ENCODE peak calls at places on chromosomes 16 and 17, in five cellular contexts. J is K562, S is Panc1, H is HL-60, P is transverse colon. O is an unnamed sample.

GRCh38 chr17:34981538-34982241 is 1.4 kb downstream of the LIG3 start:
- DNase-seq in H (peak), P (no peak), S (no peak), J (peak), O (no peak)

GRCh38 chr17:61579961-61580360 is 11.1 kb downstream of the NACA2 start:
- DNase-seq in H (no peak), P (no peak), J (peak), S (no peak), O (peak)

GRCh38 chr16:27238591-27238990 is 30.0 kb downstream of the NSMCE1 start:
- DNase-seq in S (no peak), P (no peak), J (no peak), H (no peak), O (no peak)

GRCh38 chr16:30092373-30093010 is 768 bp upstream of the TBX6 start:
- DNase-seq in S (no peak), P (peak), H (peak), J (peak), O (peak)

GRCh38 chr17:80637286-80637703 is 92.7 kb downstream of the RPTOR start:
- DNase-seq in P (no peak), J (no peak), S (no peak), H (no peak), O (no peak)

GRCh38 chr16:15777533-15778203 is 79.2 kb downstream of the MYH11 start:
- DNase-seq in H (peak), J (peak), P (no peak), S (peak), O (peak)

GRCh38 chr16:53968896-53969295 is 264.9 kb downstream of the FTO start:
- DNase-seq in P (no peak), J (no peak), S (no peak), H (no peak), O (no peak)

GRCh38 chr17:82287849-82288601 is 14.5 kb upstream of the CSNK1D start:
- DNase-seq in S (peak), J (peak), H (peak), P (peak), O (no peak)

GRCh38 chr16:3698941-3699340 is 18.4 kb downstream of the TRAP1 start:
- DNase-seq in S (no peak), J (no peak), H (no peak), P (no peak), O (no peak)

GRCh38 chr17:82200743-82201497 is 11.7 kb downstream of the CCDC57 start:
- DNase-seq in S (no peak), P (no peak), H (no peak), J (peak), O (no peak)

GRCh38 chr17:51229889-51230288 is 30.0 kb downstream of the MBTD1 start:
- DNase-seq in S (no peak), P (no peak), J (no peak), H (no peak), O (no peak)

GRCh38 chr16:66695935-66696668 is 441 bp downstream of the CMTM4 start:
- DNase-seq in H (no peak), J (peak), P (peak), S (no peak), O (peak)

GRCh38 chr17:73585583-73585982 is 58.7 kb downstream of the SDK2 start:
- DNase-seq in P (no peak), J (no peak), S (no peak), H (no peak), O (peak)

GRCh38 chr17:82943751-82944150 is 103.9 kb upstream of the ZNF750 start:
- DNase-seq in H (no peak), P (no peak), S (no peak), J (no peak), O (no peak)

GRCh38 chr17:72700226-72700625 is 392.3 kb downstream of the SLC39A11 start:
- DNase-seq in P (no peak), J (no peak), S (no peak), H (no peak), O (no peak)

GRCh38 chr17:59366040-59366757 is 34.7 kb downstream of the YPEL2 start:
- DNase-seq in H (no peak), P (no peak), J (no peak), S (no peak), O (peak)

GRCh38 chr16:68144008-68144407 is 58.8 kb downstream of the NFATC3 start:
- DNase-seq in H (no peak), J (no peak), P (no peak), S (no peak), O (no peak)

GRCh38 chr16:70679653-70680494 is 6.0 kb downstream of the MTSS2 start:
- DNase-seq in J (no peak), S (no peak), P (no peak), H (no peak), O (peak)

GRCh38 chr16:57732011-57732410 is 3.6 kb upstream of the KATNB1 start:
- DNase-seq in H (peak), P (no peak), J (no peak), S (no peak), O (no peak)

GRCh38 chr17:83193336-83194188 is 114.2 kb downstream of the METRNL start:
- DNase-seq in H (no peak), P (peak), J (no peak), S (no peak), O (no peak)

GRCh38 chr17:4858880-4859260 is 25.7 kb downstream of the MINK1 start:
- DNase-seq in H (no peak), S (no peak), J (no peak), P (peak), O (peak)

GRCh38 chr17:69410671-69411070 is 3.8 kb upstream of the MAP2K6 start:
- DNase-seq in P (no peak), J (no peak), S (no peak), H (no peak), O (no peak)

GRCh38 chr16:51359141-51359960 is 208.3 kb upstream of the SALL1 start:
- DNase-seq in P (peak), S (no peak), H (no peak), J (no peak), O (peak)

GRCh38 chr17:17848311-17848710 is 11.5 kb upstream of the SREBF1 start:
- DNase-seq in J (no peak), H (no peak), S (no peak), P (no peak), O (no peak)

GRCh38 chr16:80027007-80027965 is 426.7 kb upstream of the MAF start:
- DNase-seq in P (peak), H (peak), S (peak), J (peak), O (peak)

GRCh38 chr16:11233727-11234376 is 22.2 kb downstream of the SOCS1 start:
- DNase-seq in S (no peak), J (peak), P (peak), H (no peak), O (peak)

GRCh38 chr17:27573971-27574525 is 56.9 kb upstream of the LGALS9 start:
- DNase-seq in H (no peak), J (peak), P (no peak), S (no peak), O (peak)

GRCh38 chr16:87383522-87384161 is at the start of gene FBXO31:
- DNase-seq in S (peak), P (peak), J (peak), H (peak), O (peak)

GRCh38 chr17:70622382-70623260 is 453.3 kb downstream of the KCNJ2 start:
- DNase-seq in S (no peak), H (no peak), J (peak), P (peak), O (peak)

GRCh38 chr17:40130352-40131042 is 8.7 kb downstream of the MSL1 start:
- DNase-seq in H (peak), S (no peak), P (no peak), J (no peak), O (no peak)

GRCh38 chr16:19014456-19014855 is 30.7 kb downstream of the TMC7 start:
- DNase-seq in S (no peak), J (peak), H (peak), P (peak), O (peak)

GRCh38 chr16:82195917-82196494 is 26.0 kb upstream of the MPHOSPH6 start:
- DNase-seq in J (no peak), H (no peak), P (no peak), S (no peak), O (no peak)

GRCh38 chr16:70685061-70685937 is 554 bp downstream of the MTSS2 start:
- DNase-seq in H (no peak), P (no peak), S (no peak), J (peak), O (no peak)

GRCh38 chr16:69566437-69567030 is 768 bp downstream of the NFAT5 start:
- DNase-seq in S (no peak), H (no peak), P (peak), J (peak), O (peak)

GRCh38 chr16:80806957-80807356 is 2.6 kb upstream of the CDYL2 start:
- DNase-seq in P (no peak), H (no peak), J (no peak), S (no peak), O (no peak)

GRCh38 chr16:68069511-68070248 is 15.5 kb upstream of the NFATC3 start:
- DNase-seq in J (no peak), H (no peak), S (no peak), P (peak), O (no peak)

GRCh38 chr17:80455328-80455710 is 21.1 kb downstream of the NPTX1 start:
- DNase-seq in J (peak), H (no peak), P (peak), S (no peak), O (peak)

DNA sequence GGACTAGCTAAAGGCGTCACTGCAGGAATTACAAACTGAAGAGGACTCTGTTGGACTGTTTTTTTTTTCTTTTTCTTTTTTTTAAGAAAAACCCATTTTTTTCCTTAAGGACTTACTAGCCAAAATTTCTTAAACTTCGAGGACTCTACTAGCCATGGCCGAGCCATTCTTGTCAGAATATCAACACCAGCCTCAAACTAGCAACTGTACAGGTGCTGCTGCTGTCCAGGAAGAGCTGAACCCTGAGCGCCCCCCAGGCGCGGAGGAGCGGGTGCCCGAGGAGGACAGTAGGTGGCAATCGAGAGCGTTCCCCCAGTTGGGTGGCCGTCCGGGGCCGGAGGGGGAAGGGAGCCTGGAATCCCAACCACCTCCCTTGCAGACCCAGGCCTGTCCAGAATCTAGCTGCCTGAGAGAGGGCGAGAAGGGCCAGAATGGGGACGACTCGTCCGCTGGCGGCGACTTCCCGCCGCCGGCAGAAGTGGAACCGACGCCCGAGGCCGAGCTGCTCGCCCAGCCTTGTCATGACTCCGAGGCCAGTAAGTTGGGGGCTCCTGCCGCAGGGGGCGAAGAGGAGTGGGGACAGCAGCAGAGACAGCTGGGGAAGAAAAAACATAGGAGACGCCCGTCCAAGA is 878 bp downstream of the HEXIM1 start:
- DNase-seq in H (no peak), S (no peak), P (peak), J (peak), O (peak)
- TF ChIP-seq POLR2AphosphoS5 in H (no peak), S (no peak), P (peak), J (no peak), O (no peak)

GRCh38 chr17:76034433-76035185 is 7.5 kb upstream of the EVPL start:
- DNase-seq in P (no peak), H (no peak), J (no peak), S (no peak), O (no peak)

GRCh38 chr17:76038050-76038449 is 10.9 kb upstream of the EVPL start:
- DNase-seq in P (no peak), H (no peak), J (no peak), S (no peak), O (no peak)

GRCh38 chr17:76033139-76033538 is 6.0 kb upstream of the EVPL start:
- DNase-seq in J (no peak), H (no peak), P (no peak), S (no peak), O (no peak)

GRCh38 chr17:76039121-76039520 is 12.0 kb upstream of the EVPL start:
- DNase-seq in S (no peak), H (no peak), J (no peak), P (no peak), O (no peak)

DNA sequence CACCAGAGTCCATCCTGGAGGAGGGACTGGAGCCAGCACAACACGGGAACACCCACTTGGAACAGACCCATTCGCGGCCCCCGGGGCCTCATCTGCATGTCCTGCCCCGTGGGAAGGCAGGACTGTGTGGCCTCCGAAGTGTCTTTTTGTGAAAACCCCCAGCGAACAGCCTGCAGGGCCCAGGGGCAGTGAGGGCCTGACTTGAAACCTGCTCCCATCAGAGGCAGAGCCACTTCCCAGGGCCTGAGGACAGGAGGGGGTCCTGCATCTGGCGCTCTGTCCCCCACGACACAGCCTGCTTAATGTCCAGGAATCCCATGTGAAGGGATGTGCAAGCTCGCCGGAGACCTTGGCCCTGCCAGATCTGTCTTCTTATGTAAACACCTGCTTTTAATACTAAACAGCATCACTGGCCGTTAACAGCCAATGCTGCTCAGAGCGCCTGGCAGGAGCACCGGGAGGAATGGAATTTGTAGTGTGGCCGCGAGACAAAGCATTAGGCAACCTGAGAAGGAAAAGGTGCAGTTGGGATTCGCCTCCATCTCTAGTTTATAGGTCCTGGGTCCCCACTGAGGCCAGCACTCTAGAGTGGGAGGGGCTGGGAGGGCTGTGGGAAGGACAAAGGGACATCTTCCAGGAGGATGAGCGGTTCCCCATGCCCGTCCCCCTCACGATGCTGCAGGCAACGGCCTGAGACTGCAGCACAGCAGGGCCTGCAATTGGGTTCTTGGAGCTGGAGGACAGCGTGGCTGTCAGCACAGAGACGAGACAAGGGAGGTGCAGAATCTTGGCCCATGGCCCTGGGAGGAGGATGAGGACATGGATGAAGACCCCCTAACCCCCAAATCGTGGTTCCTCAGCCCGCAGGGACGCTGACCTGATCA is 9.6 kb upstream of the EVPL start:
- DNase-seq in H (no peak), J (no peak), S (no peak), P (peak), O (peak)
- TF ChIP-seq POLR2AphosphoS5 in H (no peak), J (no peak), S (peak), P (peak), O (no peak)

GRCh38 chr16:89422905-89423630 is 67.3 kb downstream of the ANKRD11 start:
- DNase-seq in H (no peak), P (no peak), J (no peak), S (no peak), O (peak)

GRCh38 chr16:89423709-89424260 is 66.6 kb downstream of the ANKRD11 start:
- DNase-seq in S (no peak), P (no peak), H (peak), J (no peak), O (peak)

GRCh38 chr16:89425523-89425922 is 64.8 kb downstream of the ANKRD11 start:
- DNase-seq in S (no peak), H (no peak), P (no peak), J (no peak), O (no peak)

GRCh38 chr16:89430436-89431157 is 59.8 kb downstream of the ANKRD11 start:
- DNase-seq in P (peak), S (no peak), J (no peak), H (no peak), O (no peak)

GRCh38 chr16:89426736-89427525 is 63.4 kb downstream of the ANKRD11 start:
- DNase-seq in P (no peak), J (no peak), S (no peak), H (no peak), O (no peak)
- TF ChIP-seq POLR2AphosphoS5 in P (no peak), J (no peak), S (no peak), H (no peak), O (no peak)

DNA sequence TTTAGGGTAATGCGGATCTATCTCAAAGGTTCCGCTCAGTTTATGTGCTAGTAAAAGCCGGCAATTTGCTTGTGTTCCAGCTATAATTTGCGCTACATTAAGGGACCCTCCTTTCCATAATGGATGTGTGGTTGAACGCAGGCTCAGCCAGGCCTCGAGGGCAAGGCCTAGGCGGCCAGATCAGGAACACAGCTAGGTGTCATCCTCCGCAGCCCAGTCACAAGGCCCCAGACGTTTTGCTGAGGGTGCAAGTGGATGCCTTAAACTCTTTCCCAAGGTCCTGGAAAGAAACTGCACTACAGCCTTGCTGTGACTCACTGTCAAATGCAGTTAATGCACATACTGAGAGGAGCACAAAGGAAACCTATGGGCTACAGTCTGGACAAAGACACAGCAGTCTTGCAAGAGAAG is 132.1 kb upstream of the HS3ST2 start:
- DNase-seq in P (no peak), H (no peak), J (no peak), S (no peak), O (no peak)
- TF ChIP-seq POLR2AphosphoS5 in P (no peak), H (no peak), J (no peak), S (no peak), O (no peak)

GRCh38 chr16:28834349-28834748 is 11.6 kb downstream of the ATXN2L start:
- DNase-seq in J (no peak), P (no peak), S (no peak), H (no peak), O (no peak)
- TF ChIP-seq POLR2AphosphoS5 in J (no peak), P (no peak), S (no peak), H (no peak), O (no peak)

GRCh38 chr17:7426896-7427488 is 1.6 kb downstream of the SPEM2 start:
- DNase-seq in S (no peak), J (no peak), H (no peak), P (no peak), O (no peak)
- TF ChIP-seq POLR2AphosphoS5 in S (no peak), J (no peak), H (no peak), P (no peak), O (no peak)